ENCODE peak calls at places on chromosomes 2 and 18, in seven cellular contexts. P is CD8-positive, alpha-beta memory T cell; X is GM23248; F is lower lobe of right lung; H is CD4-positive, alpha-beta T cell; Q is mammary epithelial cell; K is psoas muscle. S is an unnamed sample.

GRCh38 chr2:19124135-19124534 is 234.3 kb downstream of the OSR1 start:
- DNase-seq in P (no peak), X (peak; percentile 95), F (no peak), H (no peak), Q (peak; percentile 97), K (no peak), S (peak; percentile 98)

GRCh38 chr2:207768891-207769596 is 662 bp downstream of the FZD5 start:
- DNase-seq in P (no peak), X (peak; percentile 51), F (peak; percentile 67), H (no peak), Q (peak; percentile 60), K (peak; percentile 39), S (peak; percentile 37)

GRCh38 chr2:36556847-36557246 is 41.1 kb downstream of the FEZ2 start:
- DNase-seq in P (no peak), X (peak; percentile 76), F (no peak), H (no peak), Q (no peak), K (no peak), S (no peak)

GRCh38 chr2:207676827-207677354 is 34.5 kb upstream of the CCNYL1 start:
- DNase-seq in P (no peak), X (peak; percentile 67), F (no peak), H (no peak), Q (peak; percentile 59), K (no peak), S (no peak)

GRCh38 chr2:225282858-225283693 is 116.4 kb upstream of the NYAP2 start:
- DNase-seq in P (no peak), X (peak; percentile 38), F (no peak), H (no peak), Q (peak; percentile 16), K (no peak), S (peak; percentile 15)

GRCh38 chr2:187138240-187138639 is 289.3 kb upstream of the ZSWIM2 start:
- DNase-seq in P (no peak), X (peak; percentile 61), F (peak; percentile 47), H (no peak), Q (peak; percentile 21), K (peak; percentile 14), S (peak; percentile 28)

GRCh38 chr2:96103388-96103705 is 13.0 kb downstream of the ADRA2B start:
- DNase-seq in P (no peak), X (no peak), F (peak; percentile 18), H (no peak), Q (no peak), K (no peak), S (no peak)

GRCh38 chr18:32297851-32298250 is 108.0 kb downstream of the MEP1B start:
- DNase-seq in P (no peak), X (no peak), F (no peak), H (no peak), Q (no peak), K (no peak), S (no peak)

GRCh38 chr2:18149660-18150246 is 271.3 kb downstream of the KCNS3 start:
- DNase-seq in P (no peak), X (peak; percentile 67), F (no peak), H (no peak), Q (peak; percentile 24), K (no peak), S (no peak)

GRCh38 chr2:181823405-181823804 is 68.1 kb upstream of the ITPRID2 start:
- DNase-seq in P (no peak), X (no peak), F (no peak), H (no peak), Q (no peak), K (no peak), S (no peak)

GRCh38 chr2:144524190-144524957 is 4.5 kb upstream of the ZEB2 start:
- DNase-seq in P (peak; percentile 65), X (peak; percentile 60), F (peak; percentile 65), H (no peak), Q (no peak), K (peak; percentile 53), S (no peak)

GRCh38 chr2:39996653-39997080 is 217.6 kb upstream of the THUMPD2 start:
- DNase-seq in P (no peak), X (peak; percentile 77), F (no peak), H (no peak), Q (peak; percentile 96), K (no peak), S (peak; percentile 82)

GRCh38 chr2:188970201-188970600 is 4.0 kb upstream of the COL3A1 start:
- DNase-seq in P (no peak), X (peak; percentile 34), F (no peak), H (no peak), Q (no peak), K (no peak), S (no peak)

GRCh38 chr18:54957987-54958386 is 1.3 kb downstream of the CCDC68 start:
- DNase-seq in P (no peak), X (no peak), F (no peak), H (no peak), Q (no peak), K (no peak), S (no peak)

GRCh38 chr2:234840336-234840735 is 111.5 kb upstream of the SH3BP4 start:
- DNase-seq in P (no peak), X (peak; percentile 91), F (no peak), H (no peak), Q (peak; percentile 73), K (peak; percentile 36), S (peak; percentile 63)

GRCh38 chr18:10690376-10690775 is 164.5 kb downstream of the NAPG start:
- DNase-seq in P (no peak), X (no peak), F (no peak), H (no peak), Q (no peak), K (no peak), S (no peak)
- H3K27ac ChIP-seq in P (no peak overlapping the region), X (no peak overlapping the region), F (no peak overlapping the region), H (no peak overlapping the region), Q (no peak overlapping the region), K (no peak overlapping the region), S (no peak overlapping the region)

DNA sequence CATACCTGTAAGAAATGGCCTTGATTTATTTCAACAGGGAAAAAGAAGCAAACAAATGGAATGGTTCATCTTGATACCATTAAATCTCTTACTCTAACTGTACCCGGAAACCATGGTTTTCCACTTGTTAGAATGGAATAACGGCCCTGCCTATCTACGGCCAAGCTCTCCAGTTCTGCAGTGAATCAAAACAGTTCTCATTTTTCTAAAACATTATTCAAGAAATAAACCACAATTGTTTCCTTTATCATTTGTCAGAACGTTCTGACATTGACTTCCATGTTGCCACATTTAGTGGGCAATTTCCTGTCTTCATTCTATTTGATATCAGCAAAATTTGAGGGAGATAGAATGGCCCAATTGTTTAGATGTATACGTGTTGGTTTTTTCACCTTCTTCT is 118.8 kb upstream of the CDH19 start:
- DNase-seq in P (no peak), X (no peak), F (no peak), H (no peak), Q (no peak), K (no peak), S (no peak)
- H3K27ac ChIP-seq in P (no peak overlapping the region), X (no peak overlapping the region), F (no peak overlapping the region), H (no peak overlapping the region), Q (no peak overlapping the region), K (no peak overlapping the region), S (no peak overlapping the region)

DNA sequence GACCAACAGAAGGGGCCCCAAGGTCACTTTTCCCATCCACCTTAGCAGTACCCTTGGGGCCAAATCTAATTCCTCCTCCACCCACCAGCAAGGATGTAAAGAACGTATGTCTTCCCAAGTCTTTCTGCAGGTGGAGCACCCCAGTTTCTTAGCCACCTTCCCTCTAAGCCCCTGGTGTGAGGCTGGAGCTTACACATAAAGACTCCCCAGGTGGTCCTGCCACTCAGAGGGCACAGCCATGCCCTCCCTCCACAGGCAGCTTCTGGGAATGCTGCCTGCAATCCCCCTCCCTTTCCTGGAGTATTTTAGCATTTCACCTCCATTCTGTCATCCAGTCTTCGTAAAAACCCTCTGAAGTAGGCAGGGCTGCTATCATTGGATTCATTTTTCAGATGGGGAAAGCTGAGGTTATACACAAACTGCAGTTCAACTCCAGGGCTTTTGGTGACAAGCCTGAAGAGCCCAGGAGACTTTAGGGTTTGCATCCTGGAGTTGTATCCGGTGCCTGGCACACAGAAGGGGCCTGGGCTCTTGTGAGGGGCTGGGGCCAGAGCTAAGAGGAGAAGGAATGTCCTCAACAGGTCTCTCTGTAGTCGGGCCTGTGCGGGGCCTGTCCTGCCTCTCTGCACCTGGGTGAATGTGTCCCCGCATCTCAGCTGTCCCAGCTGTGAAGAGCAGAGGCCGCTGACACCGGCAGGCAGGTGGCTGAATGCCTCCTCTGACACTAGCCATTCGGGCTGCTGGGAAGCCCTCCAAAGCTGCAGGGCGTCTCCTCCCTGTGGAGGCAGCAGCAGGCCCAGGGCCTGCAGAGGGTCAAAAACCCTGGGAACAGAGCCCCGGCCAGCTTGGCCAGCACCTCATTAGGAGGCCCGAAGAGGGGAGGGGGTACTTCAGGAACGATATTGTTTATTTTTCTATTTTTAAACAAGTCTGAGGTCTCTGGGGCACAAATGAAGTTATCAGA is 27.6 kb downstream of the CIB4 start:
- DNase-seq in P (no peak), X (no peak), F (peak; percentile 59), H (no peak), Q (no peak), K (no peak), S (no peak)
- H3K27ac ChIP-seq in P (no peak overlapping the region), X (no peak overlapping the region), F (peak overlapping the region; percentile 63), H (no peak overlapping the region), Q (no peak overlapping the region), K (no peak overlapping the region), S (no peak overlapping the region)

GRCh38 chr2:109649736-109650695 is 35.9 kb downstream of the SOWAHC start:
- DNase-seq in P (no peak), X (no peak), F (no peak), H (no peak), Q (no peak), K (no peak), S (no peak)

GRCh38 chr2:109646961-109647360 is 32.8 kb downstream of the SOWAHC start:
- DNase-seq in P (no peak), X (peak; percentile 23), F (no peak), H (no peak), Q (no peak), K (no peak), S (no peak)

GRCh38 chr2:109647636-109648035 is 33.5 kb downstream of the SOWAHC start:
- DNase-seq in P (no peak), X (peak; percentile 96), F (no peak), H (no peak), Q (peak; percentile 51), K (no peak), S (peak; percentile 39)

GRCh38 chr2:109645412-109646184 is 31.4 kb downstream of the SOWAHC start:
- DNase-seq in P (no peak), X (no peak), F (no peak), H (no peak), Q (no peak), K (no peak), S (no peak)

GRCh38 chr2:109648041-109648527 is 33.9 kb downstream of the SOWAHC start:
- DNase-seq in P (no peak), X (peak; percentile 87), F (no peak), H (no peak), Q (no peak), K (no peak), S (no peak)
- H3K27ac ChIP-seq in P (no peak overlapping the region), X (peak overlapping the region; percentile 94), F (no peak overlapping the region), H (no peak overlapping the region), Q (no peak overlapping the region), K (no peak overlapping the region), S (no peak overlapping the region)

DNA sequence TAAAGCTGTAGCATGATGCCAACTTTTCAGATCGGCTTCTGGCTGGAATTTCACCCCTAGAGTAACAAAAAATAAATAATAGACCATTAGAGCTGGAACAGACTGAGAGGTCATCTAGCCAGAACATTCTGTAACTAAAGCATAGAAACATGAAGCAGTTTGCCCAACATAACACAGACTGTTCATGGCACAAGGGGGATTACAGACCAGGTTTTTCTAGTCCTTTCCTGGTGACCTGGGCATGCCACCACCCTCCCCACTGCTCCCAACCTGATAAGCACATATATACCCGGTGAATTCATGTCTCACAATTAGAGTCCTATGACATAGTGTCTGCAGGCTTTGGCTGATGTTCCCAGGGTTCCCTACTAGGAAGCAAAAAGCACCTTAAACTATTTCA is 116.4 kb upstream of the PPP1CB start:
- DNase-seq in P (no peak), X (no peak), F (no peak), H (no peak), Q (no peak), K (no peak), S (no peak)
- H3K27ac ChIP-seq in P (no peak overlapping the region), X (no peak overlapping the region), F (peak overlapping the region; percentile 80), H (no peak overlapping the region), Q (no peak overlapping the region), K (peak overlapping the region; percentile 77), S (peak overlapping the region; percentile 91)

S was measured in foreskin keratinocyte.